ENCODE peak calls at places on chromosomes 6 and 20, in eight cellular contexts. O, W, Y, S, U, D, H and I are unnamed samples.

GRCh38 chr6:170317718-170318117 is 11.2 kb downstream of the FAM120B start:
- DNase-seq in O (no peak), W (no peak), Y (no peak), S (no peak), U (no peak), D (no peak), H (no peak), I (no peak)

GRCh38 chr6:107243471-107243870 is 128.2 kb upstream of the BEND3 start:
- DNase-seq in O (no peak), W (no peak), Y (no peak), S (no peak), U (no peak), D (no peak), H (no peak), I (no peak)

GRCh38 chr20:63735859-63736718 is at the start of gene LIME1:
- DNase-seq in O (no peak), W (peak), Y (no peak), S (no peak), U (peak), D (no peak), H (no peak), I (peak)

GRCh38 chr20:36543187-36544133 is 2.1 kb downstream of the MYL9 start:
- DNase-seq in O (no peak), W (peak), Y (peak), S (no peak), U (no peak), D (no peak), H (no peak), I (peak)

GRCh38 chr20:47950103-47950502 is 164.8 kb upstream of the SULF2 start:
- DNase-seq in O (peak), W (no peak), Y (no peak), S (peak), U (no peak), D (no peak), H (no peak), I (no peak)

GRCh38 chr20:10597637-10598036 is 76.2 kb downstream of the JAG1 start:
- DNase-seq in O (no peak), W (no peak), Y (no peak), S (no peak), U (no peak), D (no peak), H (no peak), I (no peak)

GRCh38 chr6:96015791-96016776 is at the start of gene FUT9:
- DNase-seq in O (no peak), W (peak), Y (no peak), S (peak), U (no peak), D (no peak), H (no peak), I (no peak)

GRCh38 chr6:84674395-84674794 is 90.0 kb downstream of the TBX18 start:
- DNase-seq in O (no peak), W (no peak), Y (no peak), S (no peak), U (no peak), D (no peak), H (no peak), I (no peak)